ENCODE peak calls at places on chromosome 2, in four cellular contexts. One of them, this sample, is unnamed.

GRCh38 chr2:113711857-113712256 is 44.6 kb downstream of the SLC35F5 start:
- DNase-seq in renal cortical epithelial cell: peak; percentile 97
- DNase-seq in activated CD4-positive, alpha-beta T cell treated with anti-CD3 and anti-CD28 coated beads for 1 hour: no peak
- DNase-seq in activated naive CD4-positive, alpha-beta T cell treated with Interleukin-2 at 50 U/mL for 16 hours: no peak
- DNase-seq in this sample: no peak

GRCh38 chr2:151651274-151651673 is 83.0 kb downstream of the NEB start:
- DNase-seq in activated naive CD4-positive, alpha-beta T cell treated with Interleukin-2 at 50 U/mL for 16 hours: no peak
- DNase-seq in activated CD4-positive, alpha-beta T cell treated with anti-CD3 and anti-CD28 coated beads for 1 hour: no peak
- DNase-seq in renal cortical epithelial cell: no peak
- DNase-seq in this sample: no peak

GRCh38 chr2:59427980-59428379 is 1125.5 kb downstream of the BCL11A start:
- DNase-seq in activated CD4-positive, alpha-beta T cell treated with anti-CD3 and anti-CD28 coated beads for 1 hour: no peak
- DNase-seq in activated naive CD4-positive, alpha-beta T cell treated with Interleukin-2 at 50 U/mL for 16 hours: no peak
- DNase-seq in renal cortical epithelial cell: no peak
- DNase-seq in this sample: no peak

GRCh38 chr2:25168256-25169072 is at the start of gene POMC:
- DNase-seq in activated CD4-positive, alpha-beta T cell treated with anti-CD3 and anti-CD28 coated beads for 1 hour: no peak
- DNase-seq in activated naive CD4-positive, alpha-beta T cell treated with Interleukin-2 at 50 U/mL for 16 hours: peak; percentile 30
- DNase-seq in renal cortical epithelial cell: no peak
- DNase-seq in this sample: no peak

GRCh38 chr2:9211496-9211895 is 4.9 kb downstream of the ASAP2 start:
- DNase-seq in renal cortical epithelial cell: no peak
- DNase-seq in activated CD4-positive, alpha-beta T cell treated with anti-CD3 and anti-CD28 coated beads for 1 hour: no peak
- DNase-seq in activated naive CD4-positive, alpha-beta T cell treated with Interleukin-2 at 50 U/mL for 16 hours: no peak
- DNase-seq in this sample: no peak

GRCh38 chr2:201580486-201580885 is 62.8 kb downstream of the TMEM237 start:
- DNase-seq in activated naive CD4-positive, alpha-beta T cell treated with Interleukin-2 at 50 U/mL for 16 hours: no peak
- DNase-seq in renal cortical epithelial cell: peak; percentile 59
- DNase-seq in activated CD4-positive, alpha-beta T cell treated with anti-CD3 and anti-CD28 coated beads for 1 hour: no peak
- DNase-seq in this sample: peak; percentile 92

GRCh38 chr2:96906719-96907404 is 37.0 kb upstream of the SEMA4C start:
- DNase-seq in renal cortical epithelial cell: no peak
- DNase-seq in activated CD4-positive, alpha-beta T cell treated with anti-CD3 and anti-CD28 coated beads for 1 hour: no peak
- DNase-seq in activated naive CD4-positive, alpha-beta T cell treated with Interleukin-2 at 50 U/mL for 16 hours: no peak
- DNase-seq in this sample: no peak

GRCh38 chr2:105749583-105750399 is 5.1 kb downstream of the NCK2 start:
- DNase-seq in renal cortical epithelial cell: no peak
- DNase-seq in activated CD4-positive, alpha-beta T cell treated with anti-CD3 and anti-CD28 coated beads for 1 hour: no peak
- DNase-seq in activated naive CD4-positive, alpha-beta T cell treated with Interleukin-2 at 50 U/mL for 16 hours: peak; percentile 62
- DNase-seq in this sample: peak; percentile 57

GRCh38 chr2:61763605-61764034 is 90.2 kb downstream of the FAM161A start:
- DNase-seq in activated CD4-positive, alpha-beta T cell treated with anti-CD3 and anti-CD28 coated beads for 1 hour: no peak
- DNase-seq in renal cortical epithelial cell: peak; percentile 76
- DNase-seq in activated naive CD4-positive, alpha-beta T cell treated with Interleukin-2 at 50 U/mL for 16 hours: no peak
- DNase-seq in this sample: peak; percentile 89

GRCh38 chr2:113216891-113217454 is 43.2 kb downstream of the PSD4 start:
- DNase-seq in activated CD4-positive, alpha-beta T cell treated with anti-CD3 and anti-CD28 coated beads for 1 hour: no peak
- DNase-seq in activated naive CD4-positive, alpha-beta T cell treated with Interleukin-2 at 50 U/mL for 16 hours: no peak
- DNase-seq in renal cortical epithelial cell: peak; percentile 15
- DNase-seq in this sample: no peak

This sample was measured in HCEC 1CT.